ENCODE peak calls at places on chromosomes 7 and 10, in ten cellular contexts. H is suprapubic skin, R is AG10803, K is tibial nerve, Y is fibroblast of mammary gland, D is astrocyte of the spinal cord, W is coronary artery, A is LNCaP clone FGC, F is GM12865, B is fibroblast of lung. U is an unnamed sample.

GRCh38 chr10:14422431-14422830 is 91.7 kb upstream of the FRMD4A start:
- DNase-seq in W (no peak), A (no peak), B (no peak), H (no peak), D (no peak), F (no peak), Y (no peak), R (no peak), K (no peak), U (no peak)

GRCh38 chr7:48298779-48299178 is 127.5 kb downstream of the ABCA13 start:
- DNase-seq in H (no peak), W (no peak), D (peak), K (no peak), B (no peak), F (peak), A (no peak), Y (peak), R (peak), U (peak)

GRCh38 chr7:98064233-98064632 is 42.4 kb upstream of the LMTK2 start:
- DNase-seq in A (no peak), B (no peak), R (no peak), W (no peak), H (no peak), F (no peak), D (no peak), K (no peak), Y (no peak), U (no peak)

GRCh38 chr7:156616269-156617202 is 24.0 kb upstream of the RNF32 start:
- DNase-seq in R (no peak), B (peak), W (no peak), A (no peak), F (no peak), K (no peak), D (peak), H (no peak), Y (no peak), U (no peak)

GRCh38 chr7:40527723-40528122 is 392.9 kb downstream of the SUGCT start:
- DNase-seq in W (no peak), F (no peak), A (no peak), D (no peak), Y (no peak), B (no peak), R (peak), K (no peak), H (no peak), U (no peak)

GRCh38 chr10:43089519-43089918 is 12.7 kb downstream of the RET start:
- DNase-seq in W (no peak), K (no peak), H (no peak), R (no peak), F (no peak), Y (no peak), B (no peak), D (no peak), A (no peak), U (no peak)

GRCh38 chr7:155166673-155167370 is 96.7 kb downstream of the HTR5A start:
- DNase-seq in D (peak), W (no peak), A (peak), K (no peak), Y (peak), H (peak), F (peak), B (peak), R (peak), U (peak)

GRCh38 chr10:132466520-132467463 is 69.8 kb downstream of the PWWP2B start:
- DNase-seq in R (no peak), D (no peak), B (no peak), A (no peak), W (no peak), K (no peak), F (no peak), H (peak), Y (no peak), U (no peak)

GRCh38 chr7:13801669-13802068 is 187.8 kb downstream of the ETV1 start:
- DNase-seq in A (no peak), F (no peak), K (no peak), Y (no peak), B (peak), H (no peak), R (no peak), D (peak), W (no peak), U (no peak)

GRCh38 chr7:99406557-99406956 is 1.8 kb downstream of the PDAP1 start:
- DNase-seq in D (no peak), W (no peak), K (no peak), F (peak), A (no peak), R (no peak), H (no peak), B (no peak), Y (no peak), U (no peak)

GRCh38 chr7:159027091-159027802 is 117.4 kb downstream of the VIPR2 start:
- DNase-seq in D (no peak), B (no peak), W (peak), H (peak), F (no peak), A (no peak), Y (peak), K (no peak), R (no peak), U (no peak)

GRCh38 chr10:24299587-24300258 is 90.8 kb downstream of the KIAA1217 start:
- DNase-seq in W (no peak), Y (no peak), A (no peak), F (peak), R (peak), B (no peak), K (no peak), H (no peak), D (peak), U (peak)

GRCh38 chr10:89357955-89358354 is 19.9 kb upstream of the IFIT1B start:
- DNase-seq in A (no peak), H (no peak), F (no peak), K (no peak), W (no peak), B (no peak), R (no peak), Y (no peak), D (no peak), U (no peak)

GRCh38 chr10:103254538-103255325 is 9.0 kb downstream of the RPEL1 start:
- DNase-seq in D (no peak), F (no peak), H (no peak), R (peak), W (no peak), B (no peak), A (no peak), K (no peak), Y (peak), U (peak)

GRCh38 chr7:24510781-24511180 is 62.5 kb upstream of the PALS2 start:
- DNase-seq in H (no peak), D (no peak), B (no peak), K (no peak), Y (no peak), W (no peak), A (peak), R (no peak), F (no peak), U (no peak)

GRCh38 chr7:80312139-80312661 is 177.6 kb downstream of the GNAI1 start:
- DNase-seq in Y (peak), W (no peak), F (no peak), D (peak), H (no peak), A (peak), K (no peak), B (peak), R (peak), U (peak)

DNA sequence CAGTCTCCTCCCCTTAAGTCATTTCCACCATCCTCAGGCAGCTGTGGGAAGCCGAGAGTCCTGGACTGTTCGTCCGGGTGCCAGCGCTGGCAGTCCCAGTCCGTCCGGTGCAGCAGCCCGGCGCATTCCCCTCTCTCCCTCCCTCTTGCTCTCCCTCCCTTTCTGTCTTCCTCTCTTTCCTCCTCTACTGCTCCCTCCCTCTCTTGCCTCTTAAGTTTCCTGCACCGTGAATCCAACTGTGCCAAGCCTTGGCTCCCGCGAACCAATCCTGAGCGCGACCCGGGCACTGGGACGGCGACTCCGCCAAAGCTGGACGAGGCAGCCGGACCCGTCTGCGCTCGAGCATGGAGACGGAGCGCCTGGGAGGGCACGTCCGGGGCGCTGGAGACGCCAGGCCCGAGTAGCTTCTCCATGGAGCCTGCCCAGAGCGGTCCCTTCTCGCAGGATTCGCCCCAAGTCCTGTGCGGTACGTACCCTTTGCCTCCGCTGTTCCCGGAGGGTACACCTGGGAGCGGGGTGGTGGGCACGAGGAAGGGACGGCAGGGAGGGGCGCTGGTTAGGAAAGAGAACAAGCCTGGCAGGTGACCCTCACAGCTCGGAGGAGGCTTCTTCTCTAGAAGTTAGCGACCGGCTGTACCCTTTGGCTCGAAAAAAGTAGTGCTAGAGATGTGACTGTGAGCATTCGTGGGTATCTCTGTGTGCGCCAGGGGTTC is 1.0 kb downstream of the NXPH1 start:
- DNase-seq in H (no peak), D (no peak), A (no peak), K (no peak), W (no peak), Y (no peak), F (no peak), B (no peak), R (no peak), U (no peak)
- H3K4me3 ChIP-seq in H (no peak), D (no peak), A (no peak), K (no peak), W (peak), Y (no peak), F (no peak), B (no peak), R (no peak), U (no peak)

GRCh38 chr7:137762334-137762733 is 84.4 kb downstream of the DGKI start:
- DNase-seq in R (no peak), F (no peak), D (no peak), Y (no peak), K (no peak), A (no peak), B (no peak), W (no peak), H (no peak), U (no peak)
- TF ChIP-seq CTCF in R (no peak), F (no peak), D (no peak), Y (no peak), K (no peak), A (no peak), B (no peak), W (no peak), H (no peak), U (no peak)

GRCh38 chr7:129189661-129190310 is 1.4 kb downstream of the SMO start:
- DNase-seq in Y (peak), W (no peak), B (peak), F (no peak), D (no peak), K (no peak), A (no peak), H (no peak), R (no peak), U (peak)
- H3K4me3 ChIP-seq in Y (peak), W (peak), B (peak), F (peak), D (peak), K (peak), A (peak), H (peak), R (peak), U (peak)

GRCh38 chr10:93425861-93426260 is 56.3 kb downstream of the MYOF start:
- DNase-seq in Y (no peak), B (no peak), H (no peak), A (no peak), D (no peak), F (no peak), K (no peak), W (no peak), R (no peak), U (no peak)
- TF ChIP-seq CTCF in Y (no peak), B (no peak), H (no peak), A (no peak), D (no peak), F (no peak), K (no peak), W (no peak), R (no peak), U (no peak)

DNA sequence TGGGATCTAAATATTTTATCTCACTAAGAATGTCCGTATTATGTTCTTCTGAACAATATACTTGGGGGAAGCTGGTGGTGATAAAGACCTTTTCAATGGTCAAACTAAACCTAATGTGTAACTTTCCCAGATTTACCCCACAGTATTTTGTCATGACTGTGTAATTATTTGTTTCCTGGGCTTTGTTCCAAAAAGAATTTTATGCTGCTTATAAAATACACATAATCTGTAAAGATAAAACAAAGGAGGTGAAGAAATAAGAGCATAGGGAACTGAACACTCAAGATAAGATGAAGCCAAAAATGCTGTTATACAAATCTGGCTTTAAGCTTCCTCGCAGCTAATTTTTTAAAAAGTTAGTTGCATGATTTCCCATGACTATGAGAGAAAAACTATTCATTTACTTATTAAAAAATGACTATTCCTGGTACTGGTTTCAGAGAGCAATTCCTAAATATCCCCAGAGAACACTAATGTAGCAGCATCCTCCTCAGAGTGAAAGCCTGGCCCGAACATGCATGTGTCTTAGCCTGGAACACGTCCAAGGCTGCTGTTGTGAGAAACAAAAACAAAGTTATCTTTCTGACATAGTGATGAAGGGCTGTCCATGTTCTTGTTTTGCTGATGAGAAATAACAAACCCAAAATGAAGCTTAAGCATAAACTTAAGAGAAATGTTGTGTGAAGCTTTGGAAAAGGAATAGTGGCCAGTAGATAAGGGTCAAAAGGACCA is 33.9 kb downstream of the MALSU1 start:
- DNase-seq in D (no peak), K (no peak), A (peak), F (no peak), Y (peak), H (no peak), R (peak), B (peak), W (no peak), U (peak)
- H3K4me3 ChIP-seq in D (no peak), K (no peak), A (no peak), F (no peak), Y (no peak), H (no peak), R (no peak), B (no peak), W (no peak), U (no peak)

GRCh38 chr10:133523631-133524203 is 3.4 kb upstream of the CYP2E1 start:
- DNase-seq in F (no peak), W (no peak), A (no peak), D (no peak), H (no peak), B (no peak), K (no peak), Y (no peak), R (no peak), U (no peak)

GRCh38 chr10:133516072-133516471 is 11.1 kb upstream of the CYP2E1 start:
- DNase-seq in A (no peak), R (no peak), D (no peak), Y (no peak), W (no peak), H (no peak), B (no peak), F (no peak), K (no peak), U (no peak)

GRCh38 chr10:133525444-133525843 is 1.7 kb upstream of the CYP2E1 start:
- DNase-seq in Y (no peak), A (no peak), W (no peak), B (no peak), R (no peak), K (no peak), F (no peak), D (no peak), H (no peak), U (no peak)

GRCh38 chr10:133515471-133515870 is 11.7 kb upstream of the CYP2E1 start:
- DNase-seq in W (no peak), K (no peak), B (no peak), D (no peak), R (no peak), Y (no peak), H (no peak), A (no peak), F (no peak), U (no peak)

GRCh38 chr10:133520193-133520738 is 6.9 kb upstream of the CYP2E1 start:
- DNase-seq in R (peak), D (peak), Y (peak), W (no peak), F (peak), A (peak), K (peak), B (peak), H (peak), U (peak)
- TF ChIP-seq CTCF in R (peak), D (peak), Y (peak), W (peak), F (peak), A (peak), K (peak), B (peak), H (peak), U (peak)

GRCh38 chr10:33328253-33328652 is 6.2 kb downstream of the NRP1 start:
- DNase-seq in F (no peak), K (no peak), W (no peak), D (no peak), H (no peak), Y (no peak), A (no peak), B (no peak), R (no peak), U (no peak)
- H3K4me3 ChIP-seq in F (no peak), K (no peak), W (no peak), D (no peak), H (no peak), Y (no peak), A (no peak), B (peak), R (no peak), U (peak)

DNA sequence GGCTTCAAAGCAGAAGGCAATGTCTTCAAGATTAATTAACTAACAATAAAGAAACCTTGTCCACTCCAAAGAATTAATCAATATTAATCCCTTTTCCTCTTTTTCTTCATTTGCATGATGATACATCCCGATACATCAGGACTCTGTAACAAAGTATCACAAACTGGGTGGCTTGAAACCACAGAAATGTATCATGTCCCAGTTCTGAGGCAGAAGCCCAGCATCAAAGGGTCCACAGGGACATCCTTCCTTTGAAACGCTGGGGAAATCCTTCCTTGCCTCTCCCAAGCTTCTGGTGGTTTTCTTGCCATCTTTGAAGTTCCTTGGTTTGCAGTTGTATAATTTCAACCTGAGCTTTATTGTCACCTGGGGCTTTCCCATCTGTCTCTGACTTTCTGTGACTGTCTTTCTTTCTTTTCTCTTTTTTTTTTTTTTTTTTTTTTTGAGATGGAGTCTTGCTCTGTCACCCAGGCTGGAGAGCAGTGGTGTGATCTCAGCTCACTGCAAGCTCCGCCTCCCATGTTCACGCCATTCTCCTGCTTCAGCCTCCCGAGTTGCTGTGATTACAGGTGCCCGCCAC is 210.2 kb upstream of the ADARB2 start:
- DNase-seq in F (no peak), W (no peak), R (no peak), A (no peak), D (no peak), B (no peak), H (no peak), K (no peak), Y (no peak), U (no peak)
- TF ChIP-seq CTCF in F (no peak), W (no peak), R (no peak), A (no peak), D (no peak), B (no peak), H (no peak), K (no peak), Y (no peak), U (no peak)

DNA sequence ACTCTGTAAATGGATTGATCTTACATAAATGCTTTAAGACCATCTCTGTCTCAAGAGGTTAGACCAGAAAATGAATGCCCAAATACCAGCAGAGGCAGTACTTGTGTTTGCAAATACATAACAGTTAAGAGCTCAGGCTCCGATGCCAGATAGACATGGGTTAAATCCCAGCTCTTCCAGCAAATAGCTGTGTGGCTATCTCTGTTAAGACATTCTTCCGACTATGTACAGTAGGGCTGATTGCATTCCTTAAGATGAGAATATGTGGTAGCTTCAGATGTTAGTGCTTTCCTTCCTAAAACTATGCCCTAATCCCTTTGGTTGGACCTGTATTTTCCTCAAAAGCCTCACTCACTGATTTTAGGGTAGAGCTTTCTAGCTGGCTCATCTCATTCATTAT is 2.2 kb downstream of the IDE start:
- DNase-seq in B (no peak), R (peak), D (no peak), Y (no peak), F (no peak), K (no peak), H (no peak), A (no peak), W (no peak), U (peak)
- H3K4me3 ChIP-seq in B (peak), R (no peak), D (no peak), Y (no peak), F (no peak), K (no peak), H (no peak), A (no peak), W (peak), U (peak)

DNA sequence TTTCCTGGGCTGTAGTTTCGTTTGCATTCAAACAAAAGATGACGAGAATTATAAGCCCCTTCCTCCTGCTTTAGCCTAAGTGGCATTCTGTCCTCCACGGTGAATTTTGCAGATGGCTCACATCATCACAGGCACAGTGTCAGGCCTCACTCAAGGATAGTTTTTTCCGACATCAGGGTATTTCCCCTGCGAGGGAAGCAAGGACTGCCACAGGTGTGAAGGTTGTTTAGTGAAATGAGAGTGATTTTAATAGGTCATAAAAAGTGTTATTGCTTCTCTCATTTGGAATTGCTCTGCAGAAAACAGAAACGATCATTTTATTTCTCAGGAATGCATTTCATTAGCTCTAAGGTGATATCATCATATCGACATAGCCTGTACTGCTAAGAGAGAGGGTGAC is 128.7 kb upstream of the LANCL2 start:
- DNase-seq in D (no peak), H (no peak), Y (no peak), B (no peak), K (no peak), A (no peak), W (no peak), F (no peak), R (no peak), U (no peak)
- TF ChIP-seq CTCF in D (no peak), H (no peak), Y (no peak), B (no peak), K (no peak), A (no peak), W (no peak), F (no peak), R (no peak), U (no peak)